ENCODE peak calls at places on chromosomes 1 and 21, in eight cellular contexts. One of them, this sample, is unnamed.

GRCh38 chr1:240936911-240937668 is 325.1 kb upstream of the GREM2 start:
- DNase-seq in CD14-positive monocyte: no peak
- DNase-seq in cardiac muscle cell: no peak
- DNase-seq in lower leg skin: no peak
- DNase-seq in stomach: no peak
- DNase-seq in tibial artery: no peak
- DNase-seq in psoas muscle: no peak
- DNase-seq in fibroblast of lung: no peak
- DNase-seq in this sample: no peak

GRCh38 chr1:183804916-183805734 is at the start of gene RGL1:
- DNase-seq in CD14-positive monocyte: no peak
- DNase-seq in cardiac muscle cell: peak; percentile 91
- DNase-seq in lower leg skin: peak; percentile 84
- DNase-seq in stomach: peak; percentile 46
- DNase-seq in tibial artery: peak; percentile 81
- DNase-seq in psoas muscle: peak; percentile 81
- DNase-seq in fibroblast of lung: peak; percentile 76
- DNase-seq in this sample: peak; percentile 55

GRCh38 chr21:38505654-38506523 is 7.6 kb upstream of the ERG start:
- DNase-seq in CD14-positive monocyte: no peak
- DNase-seq in cardiac muscle cell: peak; percentile 85
- DNase-seq in lower leg skin: peak; percentile 46
- DNase-seq in stomach: no peak
- DNase-seq in tibial artery: no peak
- DNase-seq in psoas muscle: no peak
- DNase-seq in fibroblast of lung: peak; percentile 80
- DNase-seq in this sample: peak; percentile 60

GRCh38 chr1:44037154-44037553 is 5.9 kb upstream of the SLC6A9 start:
- DNase-seq in CD14-positive monocyte: no peak
- DNase-seq in cardiac muscle cell: no peak
- DNase-seq in lower leg skin: no peak
- DNase-seq in stomach: no peak
- DNase-seq in tibial artery: no peak
- DNase-seq in psoas muscle: no peak
- DNase-seq in fibroblast of lung: no peak
- DNase-seq in this sample: no peak

GRCh38 chr1:228015276-228016180 is 8.7 kb downstream of the WNT3A start:
- DNase-seq in CD14-positive monocyte: no peak
- DNase-seq in cardiac muscle cell: peak; percentile 62
- DNase-seq in lower leg skin: no peak
- DNase-seq in stomach: no peak
- DNase-seq in tibial artery: no peak
- DNase-seq in psoas muscle: peak; percentile 31
- DNase-seq in fibroblast of lung: no peak
- DNase-seq in this sample: peak; percentile 42

GRCh38 chr1:224507771-224508523 is 73.3 kb upstream of the WDR26 start:
- DNase-seq in CD14-positive monocyte: no peak
- DNase-seq in cardiac muscle cell: no peak
- DNase-seq in lower leg skin: no peak
- DNase-seq in stomach: no peak
- DNase-seq in tibial artery: no peak
- DNase-seq in psoas muscle: no peak
- DNase-seq in fibroblast of lung: no peak
- DNase-seq in this sample: peak; percentile 24

GRCh38 chr1:67149179-67149770 is 14.5 kb upstream of the C1orf141 start:
- DNase-seq in CD14-positive monocyte: no peak
- DNase-seq in cardiac muscle cell: peak; percentile 92
- DNase-seq in lower leg skin: peak; percentile 62
- DNase-seq in stomach: peak; percentile 71
- DNase-seq in tibial artery: peak; percentile 62
- DNase-seq in psoas muscle: peak; percentile 64
- DNase-seq in fibroblast of lung: peak; percentile 90
- DNase-seq in this sample: peak; percentile 76

GRCh38 chr1:168343566-168343965 is 62.9 kb downstream of the TBX19 start:
- DNase-seq in CD14-positive monocyte: no peak
- DNase-seq in cardiac muscle cell: no peak
- DNase-seq in lower leg skin: no peak
- DNase-seq in stomach: no peak
- DNase-seq in tibial artery: no peak
- DNase-seq in psoas muscle: no peak
- DNase-seq in fibroblast of lung: no peak
- DNase-seq in this sample: no peak

GRCh38 chr1:54882483-54882882 is 4.5 kb downstream of the DHCR24 start:
- DNase-seq in CD14-positive monocyte: no peak
- DNase-seq in cardiac muscle cell: no peak
- DNase-seq in lower leg skin: no peak
- DNase-seq in stomach: no peak
- DNase-seq in tibial artery: no peak
- DNase-seq in psoas muscle: no peak
- DNase-seq in fibroblast of lung: no peak
- DNase-seq in this sample: no peak

GRCh38 chr1:226384040-226384439 is 23.9 kb downstream of the PARP1 start:
- DNase-seq in CD14-positive monocyte: no peak
- DNase-seq in cardiac muscle cell: no peak
- DNase-seq in lower leg skin: no peak
- DNase-seq in stomach: no peak
- DNase-seq in tibial artery: no peak
- DNase-seq in psoas muscle: no peak
- DNase-seq in fibroblast of lung: no peak
- DNase-seq in this sample: no peak

GRCh38 chr1:152728986-152729385 is 21.0 kb downstream of the LCE4A start:
- DNase-seq in CD14-positive monocyte: no peak
- DNase-seq in cardiac muscle cell: no peak
- DNase-seq in lower leg skin: no peak
- DNase-seq in stomach: no peak
- DNase-seq in tibial artery: no peak
- DNase-seq in psoas muscle: no peak
- DNase-seq in fibroblast of lung: no peak
- DNase-seq in this sample: no peak

GRCh38 chr1:162235261-162235780 is 141.3 kb downstream of the SPATA46 start:
- DNase-seq in CD14-positive monocyte: peak; percentile 65
- DNase-seq in cardiac muscle cell: peak; percentile 42
- DNase-seq in lower leg skin: no peak
- DNase-seq in stomach: no peak
- DNase-seq in tibial artery: no peak
- DNase-seq in psoas muscle: no peak
- DNase-seq in fibroblast of lung: peak; percentile 45
- DNase-seq in this sample: peak; percentile 65

DNA sequence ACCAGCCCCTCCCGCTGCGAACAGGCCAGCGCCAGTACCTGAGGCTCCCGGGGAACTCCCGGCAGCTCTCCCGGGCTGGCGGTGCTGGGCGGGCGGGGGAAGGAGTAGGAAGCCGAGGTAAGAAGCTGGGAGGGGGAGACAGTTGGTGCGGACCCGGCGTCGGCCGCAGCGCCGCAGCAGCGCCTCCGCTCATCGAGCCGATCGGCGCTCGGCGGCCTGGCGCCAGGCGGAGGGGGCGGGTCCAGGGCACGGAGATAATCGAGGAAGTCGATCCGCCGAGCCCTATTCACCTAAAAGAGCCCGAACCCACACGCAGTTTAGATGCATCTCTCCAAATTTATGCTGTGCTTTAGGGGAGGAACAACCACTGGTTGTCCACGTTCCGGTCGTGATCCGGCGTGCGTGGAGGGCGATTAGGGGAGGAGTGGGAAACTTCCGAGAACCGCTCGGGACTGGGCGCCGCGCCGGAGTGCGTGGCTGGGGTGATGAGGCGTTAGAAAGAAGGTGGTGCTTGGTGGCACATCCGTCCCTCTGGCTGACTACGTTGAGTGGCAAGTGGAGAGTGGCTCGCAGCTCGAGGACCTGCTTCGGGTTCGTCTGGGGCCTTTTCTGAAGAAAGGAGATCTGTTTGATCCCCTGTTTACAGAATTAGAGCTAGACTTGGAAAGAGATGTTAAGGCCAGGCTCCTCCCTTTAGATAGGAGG is at the start of gene VAMP4:
- DNase-seq in CD14-positive monocyte: peak; percentile 81
- DNase-seq in cardiac muscle cell: peak; percentile 87
- DNase-seq in lower leg skin: peak; percentile 86
- DNase-seq in stomach: peak; percentile 89
- DNase-seq in tibial artery: peak; percentile 88
- DNase-seq in psoas muscle: peak; percentile 94
- DNase-seq in fibroblast of lung: peak; percentile 80
- DNase-seq in this sample: peak; percentile 74
- TF ChIP-seq CTCF in CD14-positive monocyte: no peak
- TF ChIP-seq CTCF in cardiac muscle cell: no peak
- TF ChIP-seq CTCF in lower leg skin: no peak
- TF ChIP-seq CTCF in stomach: no peak
- TF ChIP-seq CTCF in tibial artery: no peak
- TF ChIP-seq CTCF in psoas muscle: no peak
- TF ChIP-seq CTCF in fibroblast of lung: no peak
- TF ChIP-seq CTCF in this sample: no peak

GRCh38 chr1:11955221-11955620 is 20.7 kb downstream of the PLOD1 start:
- DNase-seq in CD14-positive monocyte: no peak
- DNase-seq in cardiac muscle cell: no peak
- DNase-seq in lower leg skin: no peak
- DNase-seq in stomach: no peak
- DNase-seq in tibial artery: no peak
- DNase-seq in psoas muscle: no peak
- DNase-seq in fibroblast of lung: no peak
- DNase-seq in this sample: no peak
- TF ChIP-seq CTCF in CD14-positive monocyte: no peak
- TF ChIP-seq CTCF in cardiac muscle cell: no peak
- TF ChIP-seq CTCF in lower leg skin: no peak
- TF ChIP-seq CTCF in stomach: no peak
- TF ChIP-seq CTCF in tibial artery: no peak
- TF ChIP-seq CTCF in psoas muscle: no peak
- TF ChIP-seq CTCF in fibroblast of lung: no peak
- TF ChIP-seq CTCF in this sample: no peak

GRCh38 chr1:8358897-8359616 is 41.1 kb downstream of the SLC45A1 start:
- DNase-seq in CD14-positive monocyte: no peak
- DNase-seq in cardiac muscle cell: no peak
- DNase-seq in lower leg skin: no peak
- DNase-seq in stomach: no peak
- DNase-seq in tibial artery: no peak
- DNase-seq in psoas muscle: peak; percentile 54
- DNase-seq in fibroblast of lung: no peak
- DNase-seq in this sample: no peak
- TF ChIP-seq CTCF in CD14-positive monocyte: no peak
- TF ChIP-seq CTCF in cardiac muscle cell: no peak
- TF ChIP-seq CTCF in lower leg skin: no peak
- TF ChIP-seq CTCF in stomach: no peak
- TF ChIP-seq CTCF in tibial artery: no peak
- TF ChIP-seq CTCF in psoas muscle: no peak
- TF ChIP-seq CTCF in fibroblast of lung: no peak
- TF ChIP-seq CTCF in this sample: no peak

GRCh38 chr1:170670751-170671628 is 7.1 kb downstream of the PRRX1 start:
- DNase-seq in CD14-positive monocyte: no peak
- DNase-seq in cardiac muscle cell: peak; percentile 78
- DNase-seq in lower leg skin: no peak
- DNase-seq in stomach: no peak
- DNase-seq in tibial artery: peak; percentile 75
- DNase-seq in psoas muscle: peak; percentile 88
- DNase-seq in fibroblast of lung: peak; percentile 66
- DNase-seq in this sample: no peak
- TF ChIP-seq CTCF in CD14-positive monocyte: peak; percentile 19
- TF ChIP-seq CTCF in cardiac muscle cell: peak; percentile 85
- TF ChIP-seq CTCF in lower leg skin: no peak
- TF ChIP-seq CTCF in stomach: no peak
- TF ChIP-seq CTCF in tibial artery: peak; percentile 89
- TF ChIP-seq CTCF in psoas muscle: peak; percentile 52
- TF ChIP-seq CTCF in fibroblast of lung: peak; percentile 81
- TF ChIP-seq CTCF in this sample: no peak

DNA sequence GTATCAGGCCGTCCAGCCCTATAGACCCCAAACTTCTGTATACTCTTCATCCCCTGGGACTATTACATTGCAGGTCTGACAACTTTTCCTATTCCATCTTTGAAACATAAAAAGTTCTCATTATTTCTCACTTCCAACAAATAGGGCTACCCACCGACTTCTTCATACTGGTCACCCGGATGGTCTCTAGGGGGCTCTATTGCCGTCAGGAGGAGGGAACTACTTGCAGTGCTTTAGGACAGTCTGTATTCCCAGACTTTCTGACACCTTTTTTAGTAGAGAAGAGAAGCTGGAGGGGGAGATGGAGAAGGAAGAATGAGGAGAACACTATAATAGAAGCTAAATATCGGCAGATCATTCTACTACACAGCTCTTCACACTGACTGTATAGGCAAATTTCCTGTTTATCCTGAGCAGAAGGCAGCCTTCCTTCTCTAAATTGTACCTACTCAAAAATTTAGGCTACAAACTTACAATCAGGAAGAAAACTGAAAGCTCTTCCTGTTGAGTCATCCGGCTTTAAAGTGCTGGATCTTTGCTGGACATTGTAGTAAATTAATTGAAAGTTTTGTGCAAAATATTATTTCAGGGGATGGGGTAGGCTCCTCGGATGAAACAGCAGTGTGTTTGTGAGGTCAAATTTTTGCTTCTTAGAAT is 54.6 kb downstream of the CDC7 start:
- DNase-seq in CD14-positive monocyte: no peak
- DNase-seq in cardiac muscle cell: peak; percentile 52
- DNase-seq in lower leg skin: no peak
- DNase-seq in stomach: no peak
- DNase-seq in tibial artery: no peak
- DNase-seq in psoas muscle: no peak
- DNase-seq in fibroblast of lung: peak; percentile 59
- DNase-seq in this sample: peak; percentile 16
- TF ChIP-seq CTCF in CD14-positive monocyte: no peak
- TF ChIP-seq CTCF in cardiac muscle cell: no peak
- TF ChIP-seq CTCF in lower leg skin: no peak
- TF ChIP-seq CTCF in stomach: no peak
- TF ChIP-seq CTCF in tibial artery: no peak
- TF ChIP-seq CTCF in psoas muscle: no peak
- TF ChIP-seq CTCF in fibroblast of lung: peak; percentile 31
- TF ChIP-seq CTCF in this sample: peak; percentile 55

GRCh38 chr1:165367375-165367993 is 11.0 kb upstream of the LMX1A start:
- DNase-seq in CD14-positive monocyte: no peak
- DNase-seq in cardiac muscle cell: peak; percentile 78
- DNase-seq in lower leg skin: peak; percentile 79
- DNase-seq in stomach: peak; percentile 86
- DNase-seq in tibial artery: peak; percentile 82
- DNase-seq in psoas muscle: peak; percentile 86
- DNase-seq in fibroblast of lung: peak; percentile 66
- DNase-seq in this sample: peak; percentile 47
- TF ChIP-seq CTCF in CD14-positive monocyte: peak; percentile 97
- TF ChIP-seq CTCF in cardiac muscle cell: peak; percentile 98
- TF ChIP-seq CTCF in lower leg skin: peak; percentile 72
- TF ChIP-seq CTCF in stomach: peak; percentile 78
- TF ChIP-seq CTCF in tibial artery: peak; percentile 70
- TF ChIP-seq CTCF in psoas muscle: peak; percentile 96
- TF ChIP-seq CTCF in fibroblast of lung: peak; percentile 97
- TF ChIP-seq CTCF in this sample: peak; percentile 97

This sample was measured in HFFc6.